ENCODE peak calls at places on chromosomes 4 and X, in four cellular contexts. L is kidney, U is ovary, Y is left ventricle myocardium inferior. H is an unnamed sample.

GRCh38 chrX:128460835-128461234 is 408.6 kb upstream of the ACTRT1 start:
- DNase-seq in L (no peak), U (no peak), Y (no peak), H (no peak)

GRCh38 chrX:10756365-10756915 is 136.1 kb upstream of the MID1 start:
- DNase-seq in L (no peak), U (peak; percentile 16), Y (no peak), H (no peak)

GRCh38 chr4:176400816-176401461 is 81.2 kb downstream of the SPCS3 start:
- DNase-seq in L (no peak), U (no peak), Y (no peak), H (no peak)

GRCh38 chr4:39908284-39908683 is 69.4 kb downstream of the PDS5A start:
- DNase-seq in L (no peak), U (no peak), Y (no peak), H (no peak)

GRCh38 chrX:38806054-38806389 is 4.8 kb downstream of the MID1IP1 start:
- DNase-seq in L (no peak), U (no peak), Y (no peak), H (no peak)

GRCh38 chr4:159142254-159142653 is 39.4 kb downstream of the RAPGEF2 start:
- DNase-seq in L (no peak), U (no peak), Y (no peak), H (no peak)

GRCh38 chr4:141375855-141376254 is 155.2 kb downstream of the ZNF330 start:
- DNase-seq in L (no peak), U (no peak), Y (no peak), H (no peak)

GRCh38 chr4:126532527-126532926 is 1100.2 kb upstream of the INTU start:
- DNase-seq in L (no peak), U (no peak), Y (no peak), H (no peak)

GRCh38 chr4:151117371-151117962 is 18.0 kb downstream of the RPS3A start:
- DNase-seq in L (no peak), U (peak; percentile 49), Y (peak; percentile 30), H (peak; percentile 38)

GRCh38 chr4:184097240-184097619 is 120.4 kb downstream of the ENPP6 start:
- DNase-seq in L (peak; percentile 86), U (peak; percentile 61), Y (peak; percentile 43), H (no peak)

GRCh38 chr4:152436384-152436783 is 99.5 kb downstream of the FBXW7 start:
- DNase-seq in L (no peak), U (no peak), Y (no peak), H (no peak)
- TF ChIP-seq CTCF in L (no peak), U (no peak), Y (no peak), H (no peak)

GRCh38 chr4:173752610-173753009 is 222.6 kb upstream of the HAND2 start:
- DNase-seq in L (no peak), U (no peak), Y (no peak), H (no peak)
- TF ChIP-seq CTCF in L (peak; percentile 20), U (no peak), Y (peak; percentile 51), H (peak; percentile 66)

GRCh38 chr4:185139736-185140135 is 3.3 kb upstream of the SLC25A4 start:
- DNase-seq in L (no peak), U (no peak), Y (no peak), H (no peak)

GRCh38 chr4:185138161-185138560 is 4.9 kb upstream of the SLC25A4 start:
- DNase-seq in L (no peak), U (no peak), Y (no peak), H (no peak)

GRCh38 chr4:185137233-185137925 is 5.7 kb upstream of the SLC25A4 start:
- DNase-seq in L (no peak), U (peak; percentile 72), Y (no peak), H (no peak)

GRCh38 chr4:185128272-185129119 is 14.6 kb upstream of the SLC25A4 start:
- DNase-seq in L (peak; percentile 76), U (peak; percentile 59), Y (peak; percentile 26), H (no peak)

GRCh38 chr4:185134176-185134869 is 8.7 kb upstream of the SLC25A4 start:
- DNase-seq in L (no peak), U (no peak), Y (no peak), H (no peak)
- TF ChIP-seq CTCF in L (peak; percentile 73), U (peak; percentile 86), Y (peak; percentile 80), H (peak; percentile 86)

DNA sequence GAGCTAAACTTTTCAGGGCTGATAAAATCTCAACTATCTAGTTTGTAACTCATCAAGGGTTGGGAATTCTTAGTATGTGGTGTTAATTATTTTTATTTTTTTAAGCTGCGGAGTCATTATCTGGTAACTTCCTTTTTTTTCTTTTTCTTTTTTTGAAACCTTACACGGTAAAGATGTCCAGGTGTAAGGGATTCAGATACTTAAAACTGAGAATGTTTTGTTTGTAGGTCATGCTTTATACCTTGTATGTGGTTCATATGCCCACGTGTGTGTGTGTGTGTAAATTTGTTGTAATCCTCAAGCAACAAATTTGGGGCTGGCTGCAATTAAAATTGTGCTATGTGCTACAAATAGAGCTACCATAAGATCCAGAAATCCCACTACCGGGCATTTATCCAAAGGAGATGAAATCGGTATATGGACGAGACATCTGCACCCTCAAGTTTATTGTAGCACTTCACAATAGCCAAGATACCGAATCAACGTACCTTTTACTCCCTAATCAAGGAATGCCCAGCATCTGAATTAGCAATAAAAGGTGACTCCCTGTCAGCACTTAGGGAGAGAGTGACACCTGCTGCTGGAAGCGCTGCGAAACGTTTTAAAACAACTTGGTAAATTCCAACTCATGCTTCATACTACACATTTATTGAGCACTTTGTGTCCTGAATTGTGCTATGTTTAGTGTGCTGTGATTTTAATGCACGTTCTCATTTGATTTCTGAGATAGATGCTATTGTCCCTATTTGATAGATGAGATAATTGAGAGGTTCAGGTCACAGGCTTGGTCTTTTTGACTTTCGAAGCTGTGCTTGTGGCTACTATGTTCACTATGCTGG is 16.1 kb downstream of the MSMO1 start:
- DNase-seq in L (no peak), U (no peak), Y (no peak), H (no peak)
- TF ChIP-seq CTCF in L (peak; percentile 34), U (no peak), Y (peak; percentile 56), H (peak; percentile 48)